ENCODE peak calls at places on chromosomes 11 and 22, in five cellular contexts. One of them, this sample, is unnamed.
A peak's percentile ranks its signal among the peaks of the same experiment; 100 is the strongest.

GRCh38 chr11:75475767-75476650 is 43.0 kb upstream of the KLHL35 start:
- DNase-seq in neural progenitor cell: no peak
- DNase-seq in A549: no peak
- DNase-seq in pancreas: no peak
- DNase-seq in mammary epithelial cell: peak; percentile 30
- DNase-seq in this sample: no peak

GRCh38 chr22:36726007-36726380 is 22.4 kb upstream of the CACNG2 start:
- DNase-seq in neural progenitor cell: no peak
- DNase-seq in A549: no peak
- DNase-seq in pancreas: no peak
- DNase-seq in mammary epithelial cell: no peak
- DNase-seq in this sample: no peak

GRCh38 chr22:36156515-36157419 is 3.8 kb downstream of the APOL3 start:
- DNase-seq in neural progenitor cell: peak; percentile 29
- DNase-seq in A549: no peak
- DNase-seq in pancreas: peak; percentile 58
- DNase-seq in mammary epithelial cell: peak; percentile 60
- DNase-seq in this sample: peak; percentile 44

GRCh38 chr11:131136476-131136875 is 220.2 kb upstream of the SNX19 start:
- DNase-seq in neural progenitor cell: no peak
- DNase-seq in A549: no peak
- DNase-seq in pancreas: no peak
- DNase-seq in mammary epithelial cell: peak; percentile 12
- DNase-seq in this sample: no peak

GRCh38 chr11:21894492-21894891 is 298.4 kb upstream of the ANO5 start:
- DNase-seq in neural progenitor cell: no peak
- DNase-seq in A549: no peak
- DNase-seq in pancreas: no peak
- DNase-seq in mammary epithelial cell: no peak
- DNase-seq in this sample: no peak

GRCh38 chr11:133078591-133079179 is 453.6 kb downstream of the OPCML start:
- DNase-seq in neural progenitor cell: peak; percentile 78
- DNase-seq in A549: peak; percentile 52
- DNase-seq in pancreas: no peak
- DNase-seq in mammary epithelial cell: peak; percentile 18
- DNase-seq in this sample: peak; percentile 61

GRCh38 chr11:129230006-129230405 is 37.9 kb upstream of the ARHGAP32 start:
- DNase-seq in neural progenitor cell: no peak
- DNase-seq in A549: no peak
- DNase-seq in pancreas: no peak
- DNase-seq in mammary epithelial cell: no peak
- DNase-seq in this sample: no peak

GRCh38 chr22:28268845-28269244 is 349.8 kb upstream of the PITPNB start:
- DNase-seq in neural progenitor cell: no peak
- DNase-seq in A549: no peak
- DNase-seq in pancreas: no peak
- DNase-seq in mammary epithelial cell: no peak
- DNase-seq in this sample: no peak

GRCh38 chr11:28756977-28757376 is 648.8 kb downstream of the METTL15 start:
- DNase-seq in neural progenitor cell: no peak
- DNase-seq in A549: peak; percentile 78
- DNase-seq in pancreas: no peak
- DNase-seq in mammary epithelial cell: peak; percentile 32
- DNase-seq in this sample: no peak

GRCh38 chr22:42269407-42270177 is 861 bp downstream of the TCF20 start:
- DNase-seq in neural progenitor cell: peak; percentile 81
- DNase-seq in A549: peak; percentile 64
- DNase-seq in pancreas: peak; percentile 80
- DNase-seq in mammary epithelial cell: peak; percentile 74
- DNase-seq in this sample: peak; percentile 76

GRCh38 chr11:33643167-33643817 is 57.3 kb downstream of the C11orf91 start:
- DNase-seq in neural progenitor cell: no peak
- DNase-seq in A549: no peak
- DNase-seq in pancreas: no peak
- DNase-seq in mammary epithelial cell: no peak
- DNase-seq in this sample: no peak

GRCh38 chr11:19367051-19367709 is 126.4 kb upstream of the E2F8 start:
- DNase-seq in neural progenitor cell: no peak
- DNase-seq in A549: no peak
- DNase-seq in pancreas: no peak
- DNase-seq in mammary epithelial cell: no peak
- DNase-seq in this sample: no peak

GRCh38 chr11:66082936-66083698 is 13.0 kb downstream of the PACS1 start:
- DNase-seq in neural progenitor cell: no peak
- DNase-seq in A549: no peak
- DNase-seq in pancreas: peak; percentile 52
- DNase-seq in mammary epithelial cell: no peak
- DNase-seq in this sample: no peak

GRCh38 chr11:120798854-120799253 is 225.0 kb upstream of the TBCEL start:
- DNase-seq in neural progenitor cell: peak; percentile 49
- DNase-seq in A549: no peak
- DNase-seq in pancreas: no peak
- DNase-seq in mammary epithelial cell: no peak
- DNase-seq in this sample: no peak

GRCh38 chr11:66542362-66542761 is 3.5 kb downstream of the ZDHHC24 start:
- DNase-seq in neural progenitor cell: no peak
- DNase-seq in A549: no peak
- DNase-seq in pancreas: no peak
- DNase-seq in mammary epithelial cell: no peak
- DNase-seq in this sample: no peak

GRCh38 chr11:9574806-9575530 is 1.5 kb downstream of the WEE1 start:
- DNase-seq in neural progenitor cell: peak; percentile 78
- DNase-seq in A549: peak; percentile 84
- DNase-seq in pancreas: peak; percentile 47
- DNase-seq in mammary epithelial cell: peak; percentile 86
- DNase-seq in this sample: peak; percentile 43

GRCh38 chr11:131375936-131376335 is 5.5 kb downstream of the NTM start:
- DNase-seq in neural progenitor cell: no peak
- DNase-seq in A549: no peak
- DNase-seq in pancreas: no peak
- DNase-seq in mammary epithelial cell: no peak
- DNase-seq in this sample: no peak

GRCh38 chr22:36237462-36238347 is 1.6 kb downstream of the APOL2 start:
- DNase-seq in neural progenitor cell: no peak
- DNase-seq in A549: no peak
- DNase-seq in pancreas: no peak
- DNase-seq in mammary epithelial cell: no peak
- DNase-seq in this sample: peak; percentile 60

GRCh38 chr11:115409691-115410220 is 94.5 kb downstream of the CADM1 start:
- DNase-seq in neural progenitor cell: peak; percentile 16
- DNase-seq in A549: peak; percentile 2
- DNase-seq in pancreas: no peak
- DNase-seq in mammary epithelial cell: no peak
- DNase-seq in this sample: no peak

GRCh38 chr11:124872280-124872679 is 7.0 kb downstream of the ROBO3 start:
- DNase-seq in neural progenitor cell: no peak
- DNase-seq in A549: no peak
- DNase-seq in pancreas: no peak
- DNase-seq in mammary epithelial cell: no peak
- DNase-seq in this sample: no peak

GRCh38 chr11:74686792-74687191 is 44.4 kb downstream of the CHRDL2 start:
- DNase-seq in neural progenitor cell: no peak
- DNase-seq in A549: no peak
- DNase-seq in pancreas: no peak
- DNase-seq in mammary epithelial cell: peak; percentile 53
- DNase-seq in this sample: no peak

GRCh38 chr22:49633010-49633324 is 194.7 kb downstream of the BRD1 start:
- DNase-seq in neural progenitor cell: peak; percentile 68
- DNase-seq in A549: no peak
- DNase-seq in pancreas: no peak
- DNase-seq in mammary epithelial cell: no peak
- DNase-seq in this sample: no peak

GRCh38 chr11:119551726-119552510 is 128.9 kb upstream of the THY1 start:
- DNase-seq in neural progenitor cell: no peak
- DNase-seq in A549: no peak
- DNase-seq in pancreas: no peak
- DNase-seq in mammary epithelial cell: no peak
- DNase-seq in this sample: no peak

GRCh38 chr11:78420255-78420764 is 2.7 kb upstream of the GAB2 start:
- DNase-seq in neural progenitor cell: peak; percentile 79
- DNase-seq in A549: peak; percentile 85
- DNase-seq in pancreas: peak; percentile 32
- DNase-seq in mammary epithelial cell: no peak
- DNase-seq in this sample: peak; percentile 43

GRCh38 chr11:10058356-10058755 is 235.7 kb downstream of the SBF2 start:
- DNase-seq in neural progenitor cell: no peak
- DNase-seq in A549: no peak
- DNase-seq in pancreas: no peak
- DNase-seq in mammary epithelial cell: no peak
- DNase-seq in this sample: no peak

GRCh38 chr11:76322593-76323341 is 58.2 kb downstream of the THAP12 start:
- DNase-seq in neural progenitor cell: no peak
- DNase-seq in A549: no peak
- DNase-seq in pancreas: no peak
- DNase-seq in mammary epithelial cell: no peak
- DNase-seq in this sample: no peak

GRCh38 chr11:67439321-67440228 is 2.1 kb upstream of the PTPRCAP start:
- DNase-seq in neural progenitor cell: no peak
- DNase-seq in A549: peak; percentile 68
- DNase-seq in pancreas: no peak
- DNase-seq in mammary epithelial cell: no peak
- DNase-seq in this sample: no peak

GRCh38 chr11:123754101-123754568 is at the start of gene OR6X1:
- DNase-seq in neural progenitor cell: no peak
- DNase-seq in A549: no peak
- DNase-seq in pancreas: no peak
- DNase-seq in mammary epithelial cell: no peak
- DNase-seq in this sample: no peak

GRCh38 chr22:39984006-39984405 is 10.7 kb upstream of the FAM83F start:
- DNase-seq in neural progenitor cell: no peak
- DNase-seq in A549: no peak
- DNase-seq in pancreas: no peak
- DNase-seq in mammary epithelial cell: peak; percentile 84
- DNase-seq in this sample: no peak

GRCh38 chr11:130650456-130651068 is 202.1 kb downstream of the ADAMTS15 start:
- DNase-seq in neural progenitor cell: no peak
- DNase-seq in A549: no peak
- DNase-seq in pancreas: no peak
- DNase-seq in mammary epithelial cell: no peak
- DNase-seq in this sample: no peak

GRCh38 chr22:43346521-43346929 is 3.4 kb upstream of the SCUBE1 start:
- DNase-seq in neural progenitor cell: peak; percentile 78
- DNase-seq in A549: peak; percentile 37
- DNase-seq in pancreas: peak; percentile 36
- DNase-seq in mammary epithelial cell: peak; percentile 9
- DNase-seq in this sample: peak; percentile 58

GRCh38 chr11:76159983-76160661 is 46.2 kb downstream of the WNT11 start:
- DNase-seq in neural progenitor cell: no peak
- DNase-seq in A549: no peak
- DNase-seq in pancreas: no peak
- DNase-seq in mammary epithelial cell: no peak
- DNase-seq in this sample: no peak

GRCh38 chr11:78319453-78319955 is 98.1 kb downstream of the GAB2 start:
- DNase-seq in neural progenitor cell: no peak
- DNase-seq in A549: no peak
- DNase-seq in pancreas: no peak
- DNase-seq in mammary epithelial cell: no peak
- DNase-seq in this sample: no peak

GRCh38 chr11:15471028-15471708 is 356.4 kb downstream of the INSC start:
- DNase-seq in neural progenitor cell: no peak
- DNase-seq in A549: no peak
- DNase-seq in pancreas: no peak
- DNase-seq in mammary epithelial cell: no peak
- DNase-seq in this sample: no peak

GRCh38 chr11:46628961-46629360 is 11.6 kb downstream of the ATG13 start:
- DNase-seq in neural progenitor cell: no peak
- DNase-seq in A549: no peak
- DNase-seq in pancreas: no peak
- DNase-seq in mammary epithelial cell: no peak
- DNase-seq in this sample: no peak
- H3K27ac ChIP-seq in neural progenitor cell: no peak overlapping the region
- H3K27ac ChIP-seq in A549: no peak overlapping the region
- H3K27ac ChIP-seq in pancreas: no peak overlapping the region
- H3K27ac ChIP-seq in mammary epithelial cell: no peak overlapping the region
- H3K27ac ChIP-seq in this sample: no peak overlapping the region

GRCh38 chr22:44628273-44628672 is 73.7 kb upstream of the PRR5 start:
- DNase-seq in neural progenitor cell: no peak
- DNase-seq in A549: no peak
- DNase-seq in pancreas: no peak
- DNase-seq in mammary epithelial cell: no peak
- DNase-seq in this sample: no peak
- H3K27ac ChIP-seq in neural progenitor cell: no peak overlapping the region
- H3K27ac ChIP-seq in A549: no peak overlapping the region
- H3K27ac ChIP-seq in pancreas: no peak overlapping the region
- H3K27ac ChIP-seq in mammary epithelial cell: no peak overlapping the region
- H3K27ac ChIP-seq in this sample: no peak overlapping the region

GRCh38 chr22:20032407-20032991 is 11.6 kb downstream of the TANGO2 start:
- DNase-seq in neural progenitor cell: no peak
- DNase-seq in A549: no peak
- DNase-seq in pancreas: peak; percentile 28
- DNase-seq in mammary epithelial cell: no peak
- DNase-seq in this sample: no peak

GRCh38 chr22:20035375-20036084 is 14.6 kb downstream of the TANGO2 start:
- DNase-seq in neural progenitor cell: no peak
- DNase-seq in A549: no peak
- DNase-seq in pancreas: no peak
- DNase-seq in mammary epithelial cell: no peak
- DNase-seq in this sample: no peak

GRCh38 chr22:20031732-20032406 is 11.0 kb downstream of the TANGO2 start:
- DNase-seq in neural progenitor cell: no peak
- DNase-seq in A549: no peak
- DNase-seq in pancreas: peak; percentile 14
- DNase-seq in mammary epithelial cell: peak; percentile 39
- DNase-seq in this sample: no peak

GRCh38 chr22:20034143-20034542 is 13.2 kb downstream of the TANGO2 start:
- DNase-seq in neural progenitor cell: no peak
- DNase-seq in A549: no peak
- DNase-seq in pancreas: no peak
- DNase-seq in mammary epithelial cell: no peak
- DNase-seq in this sample: no peak

GRCh38 chr22:20033045-20033706 is 12.3 kb downstream of the TANGO2 start:
- DNase-seq in neural progenitor cell: no peak
- DNase-seq in A549: no peak
- DNase-seq in pancreas: peak; percentile 53
- DNase-seq in mammary epithelial cell: no peak
- DNase-seq in this sample: no peak
- H3K27ac ChIP-seq in neural progenitor cell: no peak overlapping the region
- H3K27ac ChIP-seq in A549: no peak overlapping the region
- H3K27ac ChIP-seq in pancreas: no peak overlapping the region
- H3K27ac ChIP-seq in mammary epithelial cell: no peak overlapping the region
- H3K27ac ChIP-seq in this sample: no peak overlapping the region

GRCh38 chr11:122721201-122721963 is 65.9 kb downstream of the UBASH3B start:
- DNase-seq in neural progenitor cell: no peak
- DNase-seq in A549: no peak
- DNase-seq in pancreas: no peak
- DNase-seq in mammary epithelial cell: no peak
- DNase-seq in this sample: no peak

GRCh38 chr11:122723106-122723505 is 67.6 kb downstream of the UBASH3B start:
- DNase-seq in neural progenitor cell: no peak
- DNase-seq in A549: no peak
- DNase-seq in pancreas: no peak
- DNase-seq in mammary epithelial cell: no peak
- DNase-seq in this sample: no peak

GRCh38 chr11:122721964-122722266 is 66.4 kb downstream of the UBASH3B start:
- DNase-seq in neural progenitor cell: no peak
- DNase-seq in A549: no peak
- DNase-seq in pancreas: no peak
- DNase-seq in mammary epithelial cell: peak; percentile 83
- DNase-seq in this sample: no peak

GRCh38 chr11:122724520-122724919 is 69.0 kb downstream of the UBASH3B start:
- DNase-seq in neural progenitor cell: no peak
- DNase-seq in A549: no peak
- DNase-seq in pancreas: no peak
- DNase-seq in mammary epithelial cell: no peak
- DNase-seq in this sample: no peak

GRCh38 chr11:122723576-122723975 is 68.1 kb downstream of the UBASH3B start:
- DNase-seq in neural progenitor cell: no peak
- DNase-seq in A549: no peak
- DNase-seq in pancreas: no peak
- DNase-seq in mammary epithelial cell: no peak
- DNase-seq in this sample: no peak
- H3K27ac ChIP-seq in neural progenitor cell: no peak overlapping the region
- H3K27ac ChIP-seq in A549: peak overlapping the region; percentile 75
- H3K27ac ChIP-seq in pancreas: no peak overlapping the region
- H3K27ac ChIP-seq in mammary epithelial cell: no peak overlapping the region
- H3K27ac ChIP-seq in this sample: peak overlapping the region; percentile 34